ENCODE peak calls at places on chromosomes 4 and X, in five cellular contexts. W is transverse colon, E is foreskin keratinocyte, J is neural progenitor cell, C is right lobe of liver. V is an unnamed sample.

GRCh38 chrX:19392703-19393102 is 49.0 kb downstream of the PDHA1 start:
- DNase-seq in W (no peak), E (no peak), J (no peak), C (no peak), V (no peak)

GRCh38 chrX:68490644-68491043 is 8.2 kb upstream of the YIPF6 start:
- DNase-seq in W (no peak), C (no peak), J (peak), E (peak), V (no peak)

GRCh38 chr4:118931791-118932190 is 43.1 kb downstream of the SYNPO2 start:
- DNase-seq in J (no peak), W (no peak), C (no peak), E (no peak), V (no peak)

GRCh38 chr4:168955674-168956073 is 54.4 kb downstream of the CBR4 start:
- DNase-seq in J (no peak), E (no peak), W (no peak), C (no peak), V (no peak)

GRCh38 chr4:91984466-91984865 is 319.3 kb upstream of the GRID2 start:
- DNase-seq in C (no peak), W (no peak), J (no peak), E (no peak), V (no peak)

GRCh38 chrX:15745179-15745578 is 7.1 kb downstream of the CA5B start:
- DNase-seq in E (no peak), C (no peak), J (no peak), W (no peak), V (no peak)

GRCh38 chr4:135917016-135917415 is 1615.3 kb downstream of the PCDH18 start:
- DNase-seq in C (no peak), W (no peak), J (no peak), E (no peak), V (no peak)

GRCh38 chrX:148902581-148902980 is 402.2 kb downstream of the AFF2 start:
- DNase-seq in J (no peak), C (no peak), W (no peak), E (no peak), V (no peak)

GRCh38 chr4:157128395-157128794 is 52.4 kb downstream of the GLRB start:
- DNase-seq in W (no peak), E (peak), J (no peak), C (no peak), V (no peak)

GRCh38 chr4:138576684-138577083 is 334.5 kb upstream of the SLC7A11 start:
- DNase-seq in E (peak), W (no peak), C (no peak), J (peak), V (no peak)

GRCh38 chrX:905828-906566 is 275.4 kb downstream of the SHOX start:
- DNase-seq in E (no peak), C (no peak), W (no peak), J (no peak), V (no peak)

GRCh38 chr4:476501-476900 is 22.5 kb downstream of the ZNF721 start:
- DNase-seq in E (peak), J (no peak), C (no peak), W (no peak), V (no peak)

GRCh38 chr4:14111730-14112171 is 484.2 kb upstream of the BOD1L1 start:
- DNase-seq in C (no peak), E (peak), J (no peak), W (no peak), V (no peak)

GRCh38 chr4:8330821-8331566 is 61.4 kb downstream of the HTRA3 start:
- DNase-seq in E (no peak), W (peak), J (no peak), C (peak), V (no peak)

GRCh38 chr4:106763044-106763443 is 273.1 kb downstream of the DKK2 start:
- DNase-seq in E (peak), C (no peak), W (no peak), J (peak), V (no peak)

GRCh38 chr4:180809439-180809838 is 1433.8 kb upstream of the TENM3 start:
- DNase-seq in J (no peak), W (no peak), E (peak), C (no peak), V (no peak)

GRCh38 chrX:34404386-34405070 is 252.6 kb downstream of the TMEM47 start:
- DNase-seq in W (no peak), C (peak), E (no peak), J (no peak), V (no peak)

GRCh38 chr4:181301735-181302380 is 941.3 kb upstream of the TENM3 start:
- DNase-seq in E (peak), C (peak), W (peak), J (peak), V (no peak)

GRCh38 chrX:71941145-71941544 is 30.5 kb downstream of the NHSL2 start:
- DNase-seq in J (no peak), C (no peak), W (no peak), E (no peak), V (no peak)

GRCh38 chr4:71368906-71369305 is 30.1 kb downstream of the SLC4A4 start:
- DNase-seq in E (no peak), C (no peak), W (no peak), J (no peak), V (no peak)

GRCh38 chr4:11783588-11783987 is 354.9 kb upstream of the HS3ST1 start:
- DNase-seq in C (no peak), W (no peak), J (no peak), E (no peak), V (no peak)

GRCh38 chr4:25306658-25307057 is 5.9 kb upstream of the ZCCHC4 start:
- DNase-seq in E (no peak), C (no peak), J (no peak), W (no peak), V (no peak)

GRCh38 chrX:132732236-132732635 is 226.2 kb downstream of the HS6ST2 start:
- DNase-seq in C (no peak), E (no peak), J (no peak), W (no peak), V (no peak)

GRCh38 chr4:20440170-20440569 is 188.5 kb downstream of the SLIT2 start:
- DNase-seq in C (no peak), J (no peak), W (no peak), E (no peak), V (no peak)

GRCh38 chr4:158826882-158827281 is 58.1 kb downstream of the FNIP2 start:
- DNase-seq in J (no peak), W (peak), E (peak), C (no peak), V (no peak)
- H3K27ac ChIP-seq in J (no peak), W (peak), E (no peak), C (peak), V (peak)

DNA sequence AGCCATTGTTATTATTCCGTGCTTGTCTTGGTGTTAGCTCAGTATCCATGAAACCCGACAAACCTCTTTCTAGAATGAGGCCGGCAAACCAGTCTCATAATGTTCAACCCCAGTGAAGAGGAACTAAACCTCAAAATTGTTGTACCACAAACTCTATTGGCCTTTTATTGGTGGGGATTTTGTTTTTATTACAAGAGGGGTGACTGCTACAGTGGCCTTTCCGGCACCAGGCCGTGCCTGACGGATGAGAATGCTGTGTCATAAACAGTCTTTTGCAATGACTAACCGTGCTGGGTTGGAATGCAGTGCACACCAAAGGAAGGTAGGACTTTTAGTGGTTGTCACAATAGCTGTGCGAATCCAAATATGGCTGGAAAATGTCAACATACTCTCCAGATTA is 60.8 kb downstream of the SHROOM2 start:
- DNase-seq in C (no peak), E (peak), W (no peak), J (no peak), V (no peak)
- H3K27ac ChIP-seq in C (no peak), E (no peak), W (peak), J (no peak), V (no peak)

GRCh38 chr4:78058591-78059523 is 1.7 kb downstream of the FRAS1 start:
- DNase-seq in J (peak), C (peak), W (peak), E (peak), V (peak)
- H3K27ac ChIP-seq in J (no peak), C (no peak), W (peak), E (no peak), V (no peak)

DNA sequence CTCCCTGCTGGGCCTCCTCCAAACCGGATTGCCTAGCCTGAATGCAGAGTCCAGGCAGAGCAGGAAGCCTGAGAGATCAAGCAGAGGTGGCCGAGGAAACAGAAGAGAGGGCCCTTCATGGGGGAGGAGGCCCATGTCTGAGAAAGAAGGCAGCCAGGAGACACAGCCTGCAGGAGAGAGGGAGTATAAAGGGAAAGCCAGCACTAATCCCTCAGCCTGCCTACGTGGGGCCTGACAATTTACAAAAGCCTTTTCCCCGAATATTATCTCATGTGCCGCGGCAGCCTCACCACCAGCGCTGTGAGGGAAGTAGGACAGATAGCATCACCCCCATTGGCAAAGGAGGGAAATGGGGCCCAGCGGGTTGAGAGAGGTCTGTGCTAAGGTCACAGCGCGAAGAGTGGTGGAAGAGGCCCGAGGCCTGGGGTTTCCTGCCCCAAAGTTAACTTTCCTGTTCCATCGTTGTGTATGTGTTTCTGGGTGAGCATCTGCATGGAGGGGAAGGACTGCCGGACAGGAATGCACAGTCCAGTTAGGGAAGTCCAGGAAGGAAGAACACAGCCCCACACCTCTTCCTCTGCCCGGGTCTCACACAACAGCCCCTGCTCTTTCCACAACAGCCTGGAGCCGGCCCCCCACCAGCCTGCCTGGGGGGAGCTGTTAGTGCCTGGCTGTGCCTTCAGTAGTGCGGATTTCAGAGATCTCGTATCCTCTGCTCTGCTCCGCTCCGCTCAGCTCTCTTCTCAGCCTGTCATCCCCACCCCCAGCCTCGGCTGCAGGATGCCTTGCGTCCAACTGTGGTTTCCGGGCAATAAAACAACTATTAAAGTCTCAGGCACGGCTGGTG is 50.9 kb upstream of the BCOR start:
- DNase-seq in J (peak), W (peak), C (no peak), E (no peak), V (no peak)
- H3K27ac ChIP-seq in J (no peak), W (no peak), C (no peak), E (no peak), V (no peak)

GRCh38 chrX:115462406-115462805 is 98.6 kb upstream of the PLS3 start:
- DNase-seq in J (no peak), W (no peak), C (no peak), E (no peak), V (no peak)
- H3K27ac ChIP-seq in J (no peak), W (no peak), C (no peak), E (no peak), V (no peak)